ENCODE peak calls at places on chromosomes 2 and 18, in six cellular contexts. K, O, R, B, E and H are unnamed samples.

GRCh38 chr2:14654733-14655346 is 22.3 kb downstream of the LRATD1 start:
- DNase-seq in R (no peak), K (no peak), O (no peak), E (no peak), B (no peak), H (no peak)

GRCh38 chr18:69400253-69400975 is at the start of gene DOK6:
- DNase-seq in E (peak), R (no peak), O (peak), B (peak), K (peak), H (peak)

GRCh38 chr18:54647176-54647575 is 56.1 kb downstream of the DYNAP start:
- DNase-seq in O (no peak), B (peak), E (no peak), K (no peak), R (peak), H (peak)

GRCh38 chr2:202643012-202643858 is 8.5 kb downstream of the FAM117B start:
- DNase-seq in O (no peak), B (no peak), E (no peak), R (no peak), K (no peak), H (no peak)

GRCh38 chr2:159706385-159706980 is 5.8 kb upstream of the MARCHF7 start:
- DNase-seq in E (no peak), R (no peak), O (peak), B (no peak), K (no peak), H (no peak)

GRCh38 chr2:106020821-106021316 is 173.2 kb downstream of the UXS1 start:
- DNase-seq in K (no peak), O (no peak), R (no peak), E (no peak), B (peak), H (peak)

GRCh38 chr2:101989740-101990460 is 1.9 kb upstream of the IL1R2 start:
- DNase-seq in R (no peak), E (no peak), O (no peak), K (no peak), B (no peak), H (no peak)

GRCh38 chr2:32427672-32428622 is 71.1 kb downstream of the BIRC6 start:
- DNase-seq in B (peak), K (no peak), R (no peak), O (no peak), E (no peak), H (no peak)

GRCh38 chr18:47453038-47453437 is 201.6 kb upstream of the SKOR2 start:
- DNase-seq in K (no peak), E (no peak), O (no peak), R (no peak), B (no peak), H (no peak)

GRCh38 chr2:241844066-241844728 is 14.5 kb downstream of the PDCD1 start:
- DNase-seq in K (peak), B (peak), O (peak), R (peak), E (peak), H (peak)

GRCh38 chr2:241843321-241844065 is 15.2 kb downstream of the PDCD1 start:
- DNase-seq in R (no peak), B (no peak), E (peak), K (peak), O (no peak), H (no peak)

GRCh38 chr2:241846406-241846805 is 12.3 kb downstream of the PDCD1 start:
- DNase-seq in R (no peak), B (no peak), E (no peak), K (peak), O (no peak), H (no peak)

GRCh38 chr2:241842620-241843211 is 16.0 kb downstream of the PDCD1 start:
- DNase-seq in R (peak), O (no peak), K (peak), B (no peak), E (peak), H (no peak)

DNA sequence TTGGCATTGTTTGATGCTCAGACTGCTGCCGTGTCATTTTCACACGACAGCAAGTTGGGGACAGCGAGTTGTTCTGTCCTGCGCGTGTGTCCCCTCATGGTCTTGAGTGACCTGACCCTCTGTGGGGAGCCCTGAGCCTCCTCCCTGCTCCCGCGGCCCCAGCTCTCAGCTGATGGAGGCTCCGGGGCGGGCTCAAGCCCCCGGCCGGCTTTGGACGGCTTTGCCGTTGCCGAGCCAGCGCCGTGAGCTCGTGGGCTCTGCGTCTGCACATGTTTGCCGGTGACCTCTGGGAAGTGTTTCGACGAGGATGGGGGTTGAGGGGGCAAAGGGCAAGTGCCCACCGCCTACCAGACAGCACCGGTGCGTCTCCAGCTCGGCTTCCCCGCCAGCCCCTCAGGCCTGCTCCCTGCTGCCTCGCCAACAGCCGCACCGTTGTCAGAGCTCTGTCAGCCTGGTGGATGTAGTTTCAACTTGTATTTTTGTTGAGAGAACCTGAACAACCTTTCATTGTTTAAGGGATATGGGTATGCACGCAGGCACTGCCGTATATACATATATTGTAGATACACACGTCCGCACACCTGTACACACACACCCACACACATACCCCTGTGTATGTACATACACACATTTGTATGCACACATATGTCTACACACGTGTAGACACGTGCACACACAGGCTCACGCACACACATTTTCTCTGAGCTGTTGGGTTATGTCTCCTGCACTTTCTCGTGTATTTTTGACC is 13.7 kb downstream of the PDCD1 start:
- DNase-seq in R (no peak), O (no peak), B (no peak), K (peak), E (no peak), H (no peak)
- H3K4me3 ChIP-seq in R (peak), O (no peak), B (no peak), K (peak), E (peak), H (no peak)

DNA sequence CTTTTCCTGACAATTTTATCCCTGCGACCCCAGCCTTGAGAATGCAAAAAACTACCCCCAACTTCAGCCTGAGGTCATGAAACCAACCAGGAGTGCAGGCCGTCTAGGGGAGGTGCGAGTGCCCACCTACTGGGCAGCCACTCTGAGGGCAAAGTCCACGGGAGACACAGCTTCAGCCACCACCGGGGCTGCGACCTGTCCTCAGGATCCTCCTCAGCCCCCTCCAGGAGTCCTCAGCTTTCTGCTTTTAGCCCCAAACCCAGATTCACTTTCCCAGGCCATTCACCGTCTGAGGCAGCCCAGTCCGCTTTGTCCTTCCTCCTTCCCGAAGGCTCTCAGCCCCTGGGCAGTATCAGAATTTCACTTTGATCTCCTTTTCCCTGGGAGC is 210.2 kb upstream of the TNP1 start:
- DNase-seq in K (no peak), E (no peak), R (no peak), O (no peak), B (no peak), H (no peak)
- TF ChIP-seq CTCF in K (no peak), E (no peak), R (no peak), O (no peak), B (no peak), H (no peak)

DNA sequence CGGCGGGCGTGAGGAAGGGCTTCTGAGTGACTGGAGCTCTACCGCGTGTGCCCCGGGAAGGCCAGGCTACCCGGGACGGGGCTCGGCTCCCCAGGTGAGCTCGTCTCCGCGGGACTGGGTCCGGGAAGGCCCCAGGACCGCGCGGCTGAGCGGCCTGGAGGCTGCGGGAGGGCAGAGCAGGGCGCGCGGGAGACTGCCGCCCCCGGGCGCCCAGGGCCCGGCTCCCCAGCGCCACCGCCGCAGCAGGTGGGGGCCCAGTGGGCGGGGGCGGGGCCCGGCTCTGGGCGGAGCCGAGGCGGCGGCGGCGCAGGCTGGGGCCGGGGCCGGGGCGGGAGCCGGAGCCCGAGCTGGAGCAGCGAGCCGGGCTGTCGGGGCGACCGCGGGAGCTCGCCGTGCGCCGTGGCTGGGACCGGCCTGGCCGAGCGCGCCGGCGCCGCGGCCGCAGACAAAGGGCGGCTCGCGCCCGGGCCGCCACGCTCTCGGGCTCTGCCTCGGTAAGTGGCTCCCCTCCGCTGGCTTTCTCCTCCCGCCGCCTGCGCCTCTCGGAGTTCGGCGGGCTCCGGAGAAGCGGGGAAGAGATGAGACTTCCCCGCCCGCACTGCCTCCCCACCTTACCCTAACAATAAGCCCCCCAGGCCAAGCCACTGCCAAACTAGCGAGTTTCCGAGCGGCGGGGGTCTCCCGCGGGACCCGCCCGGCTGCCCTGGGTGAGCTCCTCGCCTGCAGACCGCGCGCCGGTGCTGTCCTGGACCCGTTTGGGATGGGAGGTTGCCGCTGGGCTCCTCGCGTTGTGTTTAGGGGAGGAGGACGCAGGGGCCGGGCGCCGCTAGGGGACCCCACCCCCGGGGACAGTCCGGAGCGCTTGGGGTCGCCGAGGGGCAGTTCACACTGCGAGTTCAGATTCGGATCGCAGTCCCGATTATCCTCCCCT is at the start of gene MAPK4:
- DNase-seq in E (peak), K (peak), B (peak), O (peak), R (peak), H (peak)
- H3K4me3 ChIP-seq in E (peak), K (peak), B (peak), O (peak), R (peak), H (peak)

GRCh38 chr18:35408843-35409261 is 31.7 kb upstream of the ZNF396 start:
- DNase-seq in K (no peak), B (no peak), R (peak), O (no peak), E (no peak), H (no peak)

GRCh38 chr18:35409921-35410320 is 32.8 kb upstream of the ZNF396 start:
- DNase-seq in O (no peak), R (peak), E (no peak), K (no peak), B (no peak), H (no peak)

GRCh38 chr18:35410561-35410960 is 33.4 kb upstream of the ZNF396 start:
- DNase-seq in R (no peak), K (no peak), O (no peak), B (no peak), E (no peak), H (no peak)

GRCh38 chr18:35406666-35407065 is 29.5 kb upstream of the ZNF396 start:
- DNase-seq in R (peak), O (no peak), E (no peak), B (no peak), K (no peak), H (no peak)

DNA sequence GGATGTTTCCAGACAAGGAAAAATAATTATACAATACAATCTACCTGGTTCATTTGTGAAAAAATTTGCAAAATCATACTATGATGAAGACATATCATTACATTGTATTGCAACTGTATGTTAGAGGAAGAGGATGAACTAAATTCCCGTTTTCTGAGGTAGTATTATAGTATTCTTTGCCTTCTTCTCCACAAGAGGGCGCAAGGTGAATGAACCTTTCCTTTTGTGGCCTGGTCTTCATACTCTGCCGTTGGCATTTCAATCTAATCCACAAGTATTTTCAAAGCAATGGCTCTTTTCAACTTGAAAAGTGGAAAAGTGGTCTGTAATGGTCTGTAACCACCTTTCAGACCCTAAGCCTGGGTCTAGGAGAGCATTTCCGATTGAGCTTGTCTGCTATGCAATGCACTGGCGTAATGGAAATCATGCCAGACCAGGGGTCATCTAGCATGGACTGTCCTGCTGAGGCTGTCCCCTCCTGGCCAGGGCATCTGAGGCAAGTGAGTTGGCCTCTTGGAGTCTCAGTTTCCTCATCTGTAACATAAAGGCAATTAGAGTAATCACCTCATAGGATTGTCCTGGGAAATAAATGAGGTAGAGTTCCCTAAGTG is 30.8 kb upstream of the ZNF396 start:
- DNase-seq in K (no peak), B (peak), R (peak), O (peak), E (no peak), H (peak)
- TF ChIP-seq CTCF in K (peak), B (peak), R (peak), O (peak), E (peak), H (peak)

GRCh38 chr18:48957136-48957535 is 6.4 kb upstream of the SMAD7 start:
- DNase-seq in O (peak), B (no peak), E (no peak), K (no peak), R (no peak), H (no peak)

GRCh38 chr18:48956378-48956777 is 5.6 kb upstream of the SMAD7 start:
- DNase-seq in R (no peak), B (no peak), O (peak), K (no peak), E (no peak), H (no peak)

GRCh38 chr18:48953096-48953706 is 2.4 kb upstream of the SMAD7 start:
- DNase-seq in O (no peak), R (no peak), B (no peak), K (no peak), E (no peak), H (no peak)

GRCh38 chr18:48955528-48956261 is 4.9 kb upstream of the SMAD7 start:
- DNase-seq in K (peak), O (peak), B (no peak), R (no peak), E (peak), H (peak)

DNA sequence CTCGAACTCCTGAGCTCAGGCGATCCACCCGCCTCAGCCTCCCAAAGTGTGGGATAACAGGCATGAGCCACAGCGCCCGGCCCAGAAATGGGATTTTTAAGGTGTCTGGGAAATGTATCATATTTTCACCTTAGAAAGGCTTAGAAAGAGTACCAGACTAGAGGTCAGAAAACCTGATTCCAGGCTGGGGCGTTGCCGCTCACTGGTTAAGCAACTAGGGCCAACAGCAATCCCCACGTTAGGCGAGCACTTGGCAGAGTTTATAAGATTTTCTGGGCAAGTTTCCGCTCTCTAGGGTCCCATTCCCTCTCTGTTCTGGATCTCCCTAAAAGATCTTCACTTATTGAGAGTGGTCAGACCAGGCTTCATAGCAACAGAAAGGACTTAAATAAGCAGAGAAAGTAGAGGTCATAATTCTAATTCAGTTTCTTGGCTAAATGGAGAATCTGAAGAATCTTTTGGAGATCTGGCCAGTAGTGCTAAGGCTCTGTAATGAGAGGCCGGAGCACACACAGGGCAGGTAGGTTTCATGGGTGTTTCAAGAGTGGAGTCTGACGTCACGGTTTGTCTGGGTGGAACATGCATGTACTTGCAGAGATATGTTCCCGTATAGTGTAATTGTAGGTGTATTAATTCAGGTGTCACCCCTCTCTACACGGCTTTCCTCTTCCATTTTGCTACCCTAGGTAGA is 4.2 kb upstream of the SMAD7 start:
- DNase-seq in K (no peak), O (no peak), R (no peak), E (peak), B (no peak), H (no peak)
- H3K4me3 ChIP-seq in K (no peak), O (no peak), R (no peak), E (no peak), B (no peak), H (no peak)

DNA sequence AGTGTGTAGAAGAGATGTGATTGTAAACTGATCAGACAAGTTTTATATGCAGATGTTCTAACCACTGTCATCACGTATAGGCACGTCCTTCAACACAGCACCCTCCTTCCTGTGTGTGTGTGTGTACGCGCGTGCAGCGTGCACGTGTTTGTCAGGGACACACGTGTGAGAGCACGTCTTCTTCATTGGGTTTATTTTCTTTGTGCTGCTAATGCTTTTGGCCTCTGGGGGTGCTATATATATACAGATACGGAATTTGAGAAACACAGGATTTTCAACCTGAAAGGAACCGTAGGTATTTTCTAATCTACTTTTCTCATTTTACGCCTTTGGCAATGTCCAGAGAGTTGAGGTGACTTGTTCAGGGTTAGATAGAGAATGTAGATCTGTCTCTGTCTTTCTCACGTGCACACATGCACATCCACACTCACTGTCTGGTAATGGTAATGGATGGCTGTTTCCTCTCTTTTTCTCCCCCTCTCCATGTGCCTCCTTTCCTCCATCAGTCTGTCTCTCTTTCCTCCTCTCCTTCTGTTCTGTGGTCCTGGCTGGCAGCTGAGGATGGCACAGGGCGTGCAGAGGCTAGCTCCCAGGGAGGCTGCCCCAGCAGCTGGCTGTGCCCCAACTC is 13.4 kb upstream of the CELF4 start:
- DNase-seq in B (peak), K (no peak), O (peak), E (no peak), R (no peak), H (peak)
- TF ChIP-seq CTCF in B (peak), K (peak), O (peak), E (peak), R (peak), H (peak)

DNA sequence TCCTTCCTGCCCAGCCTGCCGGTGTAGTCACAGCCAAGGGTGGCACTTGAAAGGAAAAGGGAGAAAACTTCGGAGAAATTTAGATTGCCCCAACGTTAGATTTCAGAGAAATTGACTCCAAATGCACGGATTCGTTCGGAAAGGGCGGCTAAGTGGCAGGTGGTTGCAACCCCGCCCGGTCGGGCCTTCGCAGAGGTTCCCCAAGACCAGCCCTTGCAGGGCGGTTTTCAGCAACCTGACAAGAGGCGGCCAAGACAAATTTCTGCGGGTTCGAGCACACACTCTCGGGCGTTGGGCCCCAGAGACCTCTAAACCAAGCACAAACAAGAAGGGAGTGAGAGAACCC is 4.8 kb downstream of the ONECUT2 start:
- DNase-seq in K (no peak), B (no peak), R (no peak), O (no peak), E (no peak), H (no peak)
- H3K4me3 ChIP-seq in K (no peak), B (no peak), R (no peak), O (no peak), E (peak), H (no peak)